ENCODE peak calls at places on chromosome 20, in six cellular contexts. One of them, this sample, is unnamed.

GRCh38 chr20:2145376-2145775 is 43.7 kb downstream of the STK35 start:
- DNase-seq in upper lobe of left lung: no peak
- DNase-seq in stomach: no peak
- DNase-seq in H1: no peak
- DNase-seq in K562: no peak
- DNase-seq in SK-N-SH: no peak
- DNase-seq in this sample: no peak

GRCh38 chr20:17641520-17641964 is 40.5 kb downstream of the RRBP1 start:
- DNase-seq in upper lobe of left lung: no peak
- DNase-seq in stomach: no peak
- DNase-seq in H1: no peak
- DNase-seq in K562: no peak
- DNase-seq in SK-N-SH: no peak
- DNase-seq in this sample: no peak

GRCh38 chr20:62313460-62314338 is 10.9 kb downstream of the ADRM1 start:
- DNase-seq in upper lobe of left lung: peak
- DNase-seq in stomach: no peak
- DNase-seq in H1: no peak
- DNase-seq in K562: no peak
- DNase-seq in SK-N-SH: no peak
- DNase-seq in this sample: no peak

GRCh38 chr20:52747736-52748135 is 224.4 kb upstream of the TSHZ2 start:
- DNase-seq in upper lobe of left lung: no peak
- DNase-seq in stomach: no peak
- DNase-seq in H1: no peak
- DNase-seq in K562: peak
- DNase-seq in SK-N-SH: peak
- DNase-seq in this sample: no peak

GRCh38 chr20:21511850-21512633 is 1.8 kb downstream of the NKX2-2 start:
- DNase-seq in upper lobe of left lung: peak
- DNase-seq in stomach: no peak
- DNase-seq in H1: peak
- DNase-seq in K562: no peak
- DNase-seq in SK-N-SH: peak
- DNase-seq in this sample: no peak

GRCh38 chr20:34023937-34024732 is 30.4 kb downstream of the RALY start:
- DNase-seq in upper lobe of left lung: no peak
- DNase-seq in stomach: no peak
- DNase-seq in H1: no peak
- DNase-seq in K562: no peak
- DNase-seq in SK-N-SH: no peak
- DNase-seq in this sample: no peak

GRCh38 chr20:32457476-32457986 is 99.4 kb downstream of the ASXL1 start:
- DNase-seq in upper lobe of left lung: peak
- DNase-seq in stomach: peak
- DNase-seq in H1: peak
- DNase-seq in K562: no peak
- DNase-seq in SK-N-SH: peak
- DNase-seq in this sample: peak

GRCh38 chr20:62577447-62577846 is 64.9 kb upstream of the SLCO4A1 start:
- DNase-seq in upper lobe of left lung: peak
- DNase-seq in stomach: peak
- DNase-seq in H1: no peak
- DNase-seq in K562: no peak
- DNase-seq in SK-N-SH: no peak
- DNase-seq in this sample: no peak

GRCh38 chr20:49859011-49859410 is 46.4 kb downstream of the SLC9A8 start:
- DNase-seq in upper lobe of left lung: no peak
- DNase-seq in stomach: no peak
- DNase-seq in H1: no peak
- DNase-seq in K562: no peak
- DNase-seq in SK-N-SH: no peak
- DNase-seq in this sample: no peak

GRCh38 chr20:32976746-32977145 is 27.5 kb downstream of the SUN5 start:
- DNase-seq in upper lobe of left lung: no peak
- DNase-seq in stomach: no peak
- DNase-seq in H1: no peak
- DNase-seq in K562: no peak
- DNase-seq in SK-N-SH: no peak
- DNase-seq in this sample: no peak

GRCh38 chr20:62804632-62805364 is at the start of gene OGFR:
- DNase-seq in upper lobe of left lung: peak
- DNase-seq in stomach: peak
- DNase-seq in H1: peak
- DNase-seq in K562: peak
- DNase-seq in SK-N-SH: peak
- DNase-seq in this sample: peak

GRCh38 chr20:32501709-32502108 is 83.4 kb downstream of the NOL4L start:
- DNase-seq in upper lobe of left lung: no peak
- DNase-seq in stomach: no peak
- DNase-seq in H1: no peak
- DNase-seq in K562: no peak
- DNase-seq in SK-N-SH: no peak
- DNase-seq in this sample: no peak

GRCh38 chr20:45290677-45291355 is 15.8 kb upstream of the RBPJL start:
- DNase-seq in upper lobe of left lung: no peak
- DNase-seq in stomach: peak
- DNase-seq in H1: peak
- DNase-seq in K562: peak
- DNase-seq in SK-N-SH: peak
- DNase-seq in this sample: peak

GRCh38 chr20:34069341-34070078 is 42.5 kb downstream of the EIF2S2 start:
- DNase-seq in upper lobe of left lung: no peak
- DNase-seq in stomach: peak
- DNase-seq in H1: peak
- DNase-seq in K562: peak
- DNase-seq in SK-N-SH: peak
- DNase-seq in this sample: no peak

GRCh38 chr20:21607971-21608735 is 94.3 kb upstream of the NKX2-2 start:
- DNase-seq in upper lobe of left lung: peak
- DNase-seq in stomach: no peak
- DNase-seq in H1: no peak
- DNase-seq in K562: no peak
- DNase-seq in SK-N-SH: peak
- DNase-seq in this sample: no peak

GRCh38 chr20:47265214-47265613 is 91.3 kb downstream of the ZMYND8 start:
- DNase-seq in upper lobe of left lung: no peak
- DNase-seq in stomach: no peak
- DNase-seq in H1: no peak
- DNase-seq in K562: no peak
- DNase-seq in SK-N-SH: no peak
- DNase-seq in this sample: no peak

GRCh38 chr20:33940701-33941100 is 53.0 kb upstream of the RALY start:
- DNase-seq in upper lobe of left lung: no peak
- DNase-seq in stomach: no peak
- DNase-seq in H1: no peak
- DNase-seq in K562: no peak
- DNase-seq in SK-N-SH: no peak
- DNase-seq in this sample: no peak

GRCh38 chr20:4544765-4545164 is 176.9 kb upstream of the PRND start:
- DNase-seq in upper lobe of left lung: no peak
- DNase-seq in stomach: no peak
- DNase-seq in H1: no peak
- DNase-seq in K562: no peak
- DNase-seq in SK-N-SH: no peak
- DNase-seq in this sample: no peak

GRCh38 chr20:53263554-53264438 is 291.6 kb downstream of the TSHZ2 start:
- DNase-seq in upper lobe of left lung: no peak
- DNase-seq in stomach: no peak
- DNase-seq in H1: no peak
- DNase-seq in K562: no peak
- DNase-seq in SK-N-SH: no peak
- DNase-seq in this sample: no peak

GRCh38 chr20:44388466-44389023 is 33.0 kb downstream of the HNF4A start:
- DNase-seq in upper lobe of left lung: peak
- DNase-seq in stomach: peak
- DNase-seq in H1: peak
- DNase-seq in K562: peak
- DNase-seq in SK-N-SH: peak
- DNase-seq in this sample: peak

GRCh38 chr20:60424267-60424904 is 466.2 kb downstream of the CDH26 start:
- DNase-seq in upper lobe of left lung: no peak
- DNase-seq in stomach: no peak
- DNase-seq in H1: no peak
- DNase-seq in K562: no peak
- DNase-seq in SK-N-SH: no peak
- DNase-seq in this sample: no peak

GRCh38 chr20:46357030-46357514 is 48.8 kb upstream of the CDH22 start:
- DNase-seq in upper lobe of left lung: peak
- DNase-seq in stomach: peak
- DNase-seq in H1: no peak
- DNase-seq in K562: no peak
- DNase-seq in SK-N-SH: peak
- DNase-seq in this sample: no peak

GRCh38 chr20:1893721-1894470 is 1.3 kb upstream of the SIRPA start:
- DNase-seq in upper lobe of left lung: no peak
- DNase-seq in stomach: no peak
- DNase-seq in H1: peak
- DNase-seq in K562: no peak
- DNase-seq in SK-N-SH: no peak
- DNase-seq in this sample: no peak

GRCh38 chr20:38658879-38659612 is 57.4 kb downstream of the ARHGAP40 start:
- DNase-seq in upper lobe of left lung: no peak
- DNase-seq in stomach: no peak
- DNase-seq in H1: peak
- DNase-seq in K562: peak
- DNase-seq in SK-N-SH: peak
- DNase-seq in this sample: no peak

GRCh38 chr20:8209061-8209460 is 77.0 kb downstream of the PLCB1 start:
- DNase-seq in upper lobe of left lung: no peak
- DNase-seq in stomach: no peak
- DNase-seq in H1: no peak
- DNase-seq in K562: no peak
- DNase-seq in SK-N-SH: no peak
- DNase-seq in this sample: no peak

GRCh38 chr20:21512634-21513180 is 1.2 kb downstream of the NKX2-2 start:
- DNase-seq in upper lobe of left lung: peak
- DNase-seq in stomach: no peak
- DNase-seq in H1: no peak
- DNase-seq in K562: no peak
- DNase-seq in SK-N-SH: peak
- DNase-seq in this sample: no peak

GRCh38 chr20:24741673-24742072 is 207.4 kb upstream of the CST7 start:
- DNase-seq in upper lobe of left lung: no peak
- DNase-seq in stomach: no peak
- DNase-seq in H1: peak
- DNase-seq in K562: no peak
- DNase-seq in SK-N-SH: no peak
- DNase-seq in this sample: no peak

GRCh38 chr20:8587810-8588209 is 455.7 kb downstream of the PLCB1 start:
- DNase-seq in upper lobe of left lung: no peak
- DNase-seq in stomach: no peak
- DNase-seq in H1: no peak
- DNase-seq in K562: no peak
- DNase-seq in SK-N-SH: no peak
- DNase-seq in this sample: no peak

GRCh38 chr20:48335421-48336090 is 492.2 kb downstream of the PREX1 start:
- DNase-seq in upper lobe of left lung: no peak
- DNase-seq in stomach: no peak
- DNase-seq in H1: no peak
- DNase-seq in K562: no peak
- DNase-seq in SK-N-SH: no peak
- DNase-seq in this sample: no peak

GRCh38 chr20:60586417-60587105 is 628.3 kb downstream of the CDH26 start:
- DNase-seq in upper lobe of left lung: no peak
- DNase-seq in stomach: no peak
- DNase-seq in H1: no peak
- DNase-seq in K562: no peak
- DNase-seq in SK-N-SH: peak
- DNase-seq in this sample: no peak

GRCh38 chr20:45052698-45053440 is 48.1 kb downstream of the KCNS1 start:
- DNase-seq in upper lobe of left lung: no peak
- DNase-seq in stomach: no peak
- DNase-seq in H1: no peak
- DNase-seq in K562: no peak
- DNase-seq in SK-N-SH: no peak
- DNase-seq in this sample: peak

DNA sequence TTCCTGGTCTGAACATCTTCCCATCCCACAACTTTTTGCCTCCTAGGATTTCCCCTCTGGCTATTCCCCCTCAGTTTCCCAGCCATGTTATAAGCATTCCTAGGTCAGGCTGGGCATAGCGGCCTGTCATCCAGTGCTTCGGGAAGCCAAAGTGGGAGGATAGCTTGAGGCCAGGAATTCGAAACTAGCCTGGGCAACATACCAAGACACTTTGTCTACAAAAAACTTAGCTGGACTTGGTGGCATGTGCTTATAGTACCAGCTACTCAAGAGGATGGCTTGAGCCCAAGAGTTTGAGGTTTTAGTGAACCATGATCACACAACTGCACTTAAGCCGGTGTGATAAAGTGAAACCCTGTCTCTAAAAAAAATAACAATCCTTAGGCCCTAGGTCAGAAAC is 447.4 kb downstream of the KIF16B start:
- DNase-seq in upper lobe of left lung: no peak
- DNase-seq in stomach: no peak
- DNase-seq in H1: no peak
- DNase-seq in K562: no peak
- DNase-seq in SK-N-SH: no peak
- DNase-seq in this sample: no peak
- TF ChIP-seq POLR2AphosphoS5 in upper lobe of left lung: no peak
- TF ChIP-seq POLR2AphosphoS5 in stomach: no peak
- TF ChIP-seq POLR2AphosphoS5 in H1: no peak
- TF ChIP-seq POLR2AphosphoS5 in K562: no peak
- TF ChIP-seq POLR2AphosphoS5 in SK-N-SH: no peak
- TF ChIP-seq POLR2AphosphoS5 in this sample: no peak

DNA sequence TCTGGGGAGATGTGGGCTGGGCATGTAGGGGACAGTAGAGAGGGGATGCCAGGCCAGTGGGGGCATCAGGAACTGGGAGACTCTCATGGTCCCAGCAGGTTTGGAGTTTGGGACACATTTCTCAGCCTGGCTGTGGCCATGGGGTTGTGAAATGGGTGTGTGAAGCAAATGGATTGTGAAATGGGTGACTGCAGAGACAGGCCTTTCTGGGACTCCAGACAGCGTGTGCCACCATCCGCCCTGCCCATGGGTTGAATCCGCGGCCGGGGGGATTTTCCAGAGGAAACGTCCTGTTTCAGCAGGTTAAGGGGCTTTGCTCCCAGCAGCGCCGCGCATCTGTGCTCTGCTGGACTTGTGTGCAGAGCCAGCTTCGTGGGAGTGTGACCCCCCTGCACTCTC is 3.7 kb upstream of the PMEPA1 start:
- DNase-seq in upper lobe of left lung: peak
- DNase-seq in stomach: no peak
- DNase-seq in H1: no peak
- DNase-seq in K562: no peak
- DNase-seq in SK-N-SH: no peak
- DNase-seq in this sample: no peak
- TF ChIP-seq POLR2AphosphoS5 in upper lobe of left lung: no peak
- TF ChIP-seq POLR2AphosphoS5 in stomach: no peak
- TF ChIP-seq POLR2AphosphoS5 in H1: no peak
- TF ChIP-seq POLR2AphosphoS5 in K562: no peak
- TF ChIP-seq POLR2AphosphoS5 in SK-N-SH: no peak
- TF ChIP-seq POLR2AphosphoS5 in this sample: no peak

GRCh38 chr20:57587278-57587988 is 26.5 kb downstream of the PCK1 start:
- DNase-seq in upper lobe of left lung: no peak
- DNase-seq in stomach: no peak
- DNase-seq in H1: no peak
- DNase-seq in K562: no peak
- DNase-seq in SK-N-SH: no peak
- DNase-seq in this sample: no peak
- TF ChIP-seq POLR2AphosphoS5 in upper lobe of left lung: no peak
- TF ChIP-seq POLR2AphosphoS5 in stomach: no peak
- TF ChIP-seq POLR2AphosphoS5 in H1: no peak
- TF ChIP-seq POLR2AphosphoS5 in K562: no peak
- TF ChIP-seq POLR2AphosphoS5 in SK-N-SH: no peak
- TF ChIP-seq POLR2AphosphoS5 in this sample: no peak

GRCh38 chr20:51532577-51533191 is 9.8 kb downstream of the NFATC2 start:
- DNase-seq in upper lobe of left lung: peak
- DNase-seq in stomach: no peak
- DNase-seq in H1: no peak
- DNase-seq in K562: no peak
- DNase-seq in SK-N-SH: no peak
- DNase-seq in this sample: no peak
- TF ChIP-seq POLR2AphosphoS5 in upper lobe of left lung: no peak
- TF ChIP-seq POLR2AphosphoS5 in stomach: no peak
- TF ChIP-seq POLR2AphosphoS5 in H1: no peak
- TF ChIP-seq POLR2AphosphoS5 in K562: no peak
- TF ChIP-seq POLR2AphosphoS5 in SK-N-SH: no peak
- TF ChIP-seq POLR2AphosphoS5 in this sample: no peak